ENCODE peak calls at places on chromosomes 3 and 15, in nine cellular contexts. S is ecto neural progenitor cell; M is NCI-H1092; Q is Kasumi-1; A is activated CD8-positive, alpha-beta memory T cell treated with anti-CD3 and anti-CD28 coated beads, Interleukin-2, amount 50 U/mL, for 4 hours; E is amniotic stem cell; D is right lobe of liver; Z is iris pigment epithelial cell; B is NCI-H2081. X is an unnamed sample.

GRCh38 chr15:29468899-29469298 is 199.3 kb upstream of the NSMCE3 start:
- DNase-seq in S (no peak), M (no peak), Q (no peak), A (no peak), E (no peak), D (no peak), Z (no peak), B (no peak), X (no peak)

GRCh38 chr15:73009306-73010091 is 42.8 kb upstream of the NEO1 start:
- DNase-seq in S (peak; percentile 32), M (no peak), Q (no peak), A (no peak), E (no peak), D (no peak), Z (no peak), B (no peak), X (no peak)

GRCh38 chr15:90644946-90645725 is 72.0 kb upstream of the BLM start:
- DNase-seq in S (no peak), M (no peak), Q (no peak), A (no peak), E (no peak), D (no peak), Z (no peak), B (no peak), X (no peak)

GRCh38 chr15:87744815-87745214 is 511.7 kb downstream of the NTRK3 start:
- DNase-seq in S (no peak), M (no peak), Q (no peak), A (no peak), E (no peak), D (no peak), Z (no peak), B (no peak), X (no peak)

GRCh38 chr15:67253517-67254237 is 784 bp downstream of the AAGAB start:
- DNase-seq in S (no peak), M (no peak), Q (peak; percentile 49), A (no peak), E (no peak), D (no peak), Z (no peak), B (no peak), X (no peak)

GRCh38 chr3:157274644-157275137 is 114.7 kb upstream of the CCNL1 start:
- DNase-seq in S (no peak), M (no peak), Q (no peak), A (no peak), E (no peak), D (no peak), Z (no peak), B (no peak), X (no peak)

GRCh38 chr15:92845109-92845508 is 55.0 kb upstream of the CHD2 start:
- DNase-seq in S (no peak), M (no peak), Q (peak; percentile 95), A (no peak), E (no peak), D (no peak), Z (peak; percentile 71), B (no peak), X (no peak)

GRCh38 chr3:169295126-169295525 is 368.4 kb downstream of the MECOM start:
- DNase-seq in S (no peak), M (no peak), Q (peak; percentile 6), A (no peak), E (no peak), D (no peak), Z (peak; percentile 27), B (peak; percentile 44), X (no peak)

GRCh38 chr15:27767918-27768640 is 331.0 kb downstream of the OCA2 start:
- DNase-seq in S (no peak), M (no peak), Q (no peak), A (no peak), E (no peak), D (no peak), Z (no peak), B (no peak), X (no peak)

GRCh38 chr3:8421267-8421666 is 80.4 kb upstream of the LMCD1 start:
- DNase-seq in S (no peak), M (no peak), Q (peak; percentile 46), A (no peak), E (no peak), D (no peak), Z (no peak), B (no peak), X (no peak)

GRCh38 chr15:25774871-25775270 is 88.3 kb downstream of the ATP10A start:
- DNase-seq in S (no peak), M (no peak), Q (no peak), A (no peak), E (no peak), D (no peak), Z (no peak), B (no peak), X (no peak)

X was measured in left cardiac atrium.